ENCODE peak calls at places on chromosomes 16 and 17, in ten cellular contexts. X is PC-3; H is GM13976; M is choroid plexus epithelial cell; B is cardiac muscle cell; W is CD4-positive, alpha-beta T cell; C is right atrium auricular region; G is WTC11; I is OCI-LY7; N is ovary. T is an unnamed sample.

GRCh38 chr17:8015957-8016631 is 13.7 kb downstream of the GUCY2D start:
- DNase-seq in W (peak; percentile 7), I (no peak), H (no peak), C (no peak), M (no peak), B (peak; percentile 33), N (no peak), X (no peak), G (peak; percentile 61), T (no peak)

GRCh38 chr17:76869878-76870714 is 1.9 kb downstream of the MGAT5B start:
- DNase-seq in H (no peak), W (no peak), I (no peak), B (peak; percentile 17), N (no peak), G (peak; percentile 62), X (no peak), C (no peak), M (peak; percentile 26), T (no peak)

GRCh38 chr17:72126575-72127486 is 6.0 kb downstream of the SOX9 start:
- DNase-seq in G (no peak), I (no peak), W (no peak), C (no peak), X (peak; percentile 91), N (no peak), H (no peak), M (peak; percentile 42), B (peak; percentile 71), T (no peak)

GRCh38 chr17:63178530-63178929 is 212.5 kb downstream of the TANC2 start:
- DNase-seq in I (no peak), W (no peak), X (no peak), N (no peak), H (no peak), B (no peak), M (peak; percentile 46), G (no peak), C (no peak), T (no peak)

GRCh38 chr17:34370376-34370996 is 7.5 kb upstream of the CCL1 start:
- DNase-seq in H (no peak), C (no peak), B (no peak), M (no peak), W (no peak), I (peak; percentile 35), N (no peak), G (no peak), X (no peak), T (no peak)

GRCh38 chr16:68901910-68902309 is 58.6 kb downstream of the TANGO6 start:
- DNase-seq in N (no peak), M (peak; percentile 70), H (no peak), W (no peak), C (no peak), G (no peak), I (no peak), X (peak; percentile 42), B (peak; percentile 41), T (no peak)

GRCh38 chr17:27233783-27234182 is 60.1 kb upstream of the WSB1 start:
- DNase-seq in N (no peak), H (no peak), X (no peak), W (no peak), G (no peak), M (no peak), I (no peak), B (no peak), C (no peak), T (no peak)

GRCh38 chr16:2985457-2985856 is 5.2 kb upstream of the PKMYT1 start:
- DNase-seq in C (no peak), G (no peak), H (no peak), B (no peak), M (no peak), I (no peak), X (no peak), N (no peak), W (no peak), T (no peak)

GRCh38 chr17:35359396-35359795 is 14.0 kb downstream of the SLFN11 start:
- DNase-seq in C (no peak), M (no peak), H (no peak), B (no peak), G (no peak), N (no peak), I (no peak), X (no peak), W (no peak), T (no peak)

GRCh38 chr16:79698341-79698753 is 97.8 kb upstream of the MAF start:
- DNase-seq in X (no peak), I (no peak), G (no peak), W (no peak), N (peak; percentile 44), H (no peak), C (peak; percentile 67), B (peak; percentile 47), M (peak; percentile 88), T (no peak)

GRCh38 chr17:5485270-5486205 is at the start of gene DERL2:
- DNase-seq in I (peak; percentile 41), N (no peak), X (no peak), G (peak; percentile 44), H (no peak), B (peak; percentile 41), C (no peak), M (peak; percentile 34), W (no peak), T (no peak)

GRCh38 chr17:81710514-81711308 is 1.4 kb upstream of the SLC25A10 start:
- DNase-seq in I (peak; percentile 34), C (no peak), B (peak; percentile 33), X (peak; percentile 30), H (no peak), G (no peak), M (peak; percentile 59), N (no peak), W (no peak), T (no peak)

GRCh38 chr17:42819939-42820535 is 4.0 kb downstream of the BECN1 start:
- DNase-seq in M (peak; percentile 76), H (peak; percentile 71), G (peak; percentile 84), C (no peak), N (no peak), I (peak; percentile 80), B (peak; percentile 67), W (peak; percentile 57), X (peak; percentile 69), T (peak; percentile 61)

GRCh38 chr17:63405741-63406261 is 40.3 kb downstream of the CYB561 start:
- DNase-seq in H (peak; percentile 57), B (peak; percentile 85), N (no peak), W (no peak), M (peak; percentile 90), C (no peak), I (peak; percentile 78), X (peak; percentile 94), G (no peak), T (peak; percentile 48)

GRCh38 chr17:2337152-2337810 is at the start of gene SGSM2:
- DNase-seq in N (peak; percentile 73), X (peak; percentile 38), H (peak; percentile 91), M (peak; percentile 60), B (peak; percentile 63), C (no peak), I (peak; percentile 71), W (peak; percentile 69), G (peak; percentile 49), T (peak; percentile 95)

DNA sequence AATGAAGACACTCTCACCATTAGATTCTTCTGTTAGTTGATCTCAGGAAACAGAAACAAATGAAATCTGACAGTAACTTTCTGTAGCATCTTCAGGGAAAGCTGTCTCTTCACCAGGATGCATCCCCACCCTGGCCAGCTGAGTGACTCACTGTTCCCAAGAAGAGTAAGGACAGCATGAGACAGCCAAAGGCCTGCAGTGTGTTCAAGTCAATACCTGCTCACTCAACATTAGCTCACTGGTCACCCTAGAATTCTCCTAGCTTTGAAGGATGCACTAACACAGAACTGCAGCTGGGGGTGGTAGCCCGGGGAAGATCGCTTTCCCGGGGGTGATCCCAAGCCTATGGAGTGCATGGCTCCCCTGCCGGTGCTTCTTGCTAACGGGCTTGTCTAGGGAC is 28.2 kb upstream of the CLEC18B start:
- DNase-seq in I (no peak), C (peak; percentile 62), M (peak; percentile 42), G (no peak), N (peak; percentile 33), X (peak; percentile 65), H (no peak), B (no peak), W (no peak), T (no peak)
- TF ChIP-seq CTCF in I (no peak), C (no peak), M (peak; percentile 40), G (no peak), N (no peak), X (no peak), H (no peak), B (peak; percentile 15), W (no peak), T (no peak)

GRCh38 chr16:85441189-85441889 is 171.8 kb upstream of the GSE1 start:
- DNase-seq in M (no peak), X (no peak), H (no peak), C (no peak), I (peak; percentile 61), G (no peak), B (no peak), N (no peak), W (no peak), T (no peak)
- TF ChIP-seq CTCF in M (no peak), X (no peak), H (no peak), C (no peak), I (peak; percentile 68), G (no peak), B (no peak), N (no peak), W (no peak), T (peak; percentile 13)

GRCh38 chr17:39867084-39867890 is 715 bp upstream of the ZPBP2 start:
- DNase-seq in W (peak; percentile 35), B (no peak), G (no peak), C (no peak), X (no peak), N (no peak), H (peak; percentile 76), M (no peak), I (no peak), T (peak; percentile 79)

GRCh38 chr17:39867891-39868553 is at the start of gene ZPBP2:
- DNase-seq in X (no peak), M (no peak), I (no peak), W (peak; percentile 44), G (no peak), H (peak; percentile 64), C (no peak), N (no peak), B (no peak), T (no peak)

GRCh38 chr17:39870776-39871175 is 2.8 kb downstream of the ZPBP2 start:
- DNase-seq in M (no peak), I (no peak), H (no peak), N (no peak), G (no peak), W (no peak), B (no peak), C (no peak), X (no peak), T (no peak)

GRCh38 chr17:39868554-39868942 is 546 bp downstream of the ZPBP2 start:
- DNase-seq in B (no peak), H (no peak), G (no peak), N (no peak), X (no peak), M (no peak), C (no peak), I (no peak), W (no peak), T (no peak)

GRCh38 chr17:39872700-39873099 is 4.7 kb downstream of the ZPBP2 start:
- DNase-seq in B (peak; percentile 39), M (no peak), W (no peak), H (no peak), N (no peak), X (no peak), C (no peak), G (no peak), I (no peak), T (no peak)
- TF ChIP-seq CTCF in B (peak; percentile 36), M (no peak), W (peak; percentile 47), H (no peak), N (no peak), X (no peak), C (no peak), G (no peak), I (no peak), T (peak; percentile 15)

GRCh38 chr17:49252148-49252682 is 21.6 kb upstream of the PHOSPHO1 start:
- DNase-seq in G (no peak), I (no peak), X (no peak), W (no peak), N (no peak), B (peak; percentile 62), H (no peak), M (peak; percentile 62), C (no peak), T (no peak)
- TF ChIP-seq CTCF in G (no peak), I (no peak), X (no peak), W (no peak), N (no peak), B (no peak), H (no peak), M (no peak), C (no peak), T (no peak)

T was measured in GM13977.